ENCODE peak calls at places on chromosome 13, in five cellular contexts. One of them, this sample, is unnamed.

GRCh38 chr13:36555151-36555986 is 118.5 kb upstream of the SERTM1 start:
- DNase-seq in breast epithelium: no peak
- DNase-seq in A549: no peak
- DNase-seq in suprapubic skin: no peak
- DNase-seq in adrenal gland: no peak
- DNase-seq in this sample: no peak

GRCh38 chr13:102869948-102870676 is 24.3 kb downstream of the ERCC5 start:
- DNase-seq in breast epithelium: no peak
- DNase-seq in A549: no peak
- DNase-seq in suprapubic skin: no peak
- DNase-seq in adrenal gland: no peak
- DNase-seq in this sample: no peak

GRCh38 chr13:30255696-30256095 is 51.7 kb downstream of the KATNAL1 start:
- DNase-seq in breast epithelium: no peak
- DNase-seq in A549: no peak
- DNase-seq in suprapubic skin: no peak
- DNase-seq in adrenal gland: no peak
- DNase-seq in this sample: no peak

GRCh38 chr13:102033719-102034446 is 368.0 kb downstream of the FGF14 start:
- DNase-seq in breast epithelium: no peak
- DNase-seq in A549: no peak
- DNase-seq in suprapubic skin: no peak
- DNase-seq in adrenal gland: no peak
- DNase-seq in this sample: no peak

GRCh38 chr13:76975863-76976262 is 16.0 kb upstream of the CLN5 start:
- DNase-seq in breast epithelium: no peak
- DNase-seq in A549: no peak
- DNase-seq in suprapubic skin: no peak
- DNase-seq in adrenal gland: no peak
- DNase-seq in this sample: no peak

GRCh38 chr13:32267836-32268439 is 47.2 kb downstream of the ZAR1L start:
- DNase-seq in breast epithelium: no peak
- DNase-seq in A549: no peak
- DNase-seq in suprapubic skin: no peak
- DNase-seq in adrenal gland: no peak
- DNase-seq in this sample: no peak

GRCh38 chr13:33016414-33017409 is at the start of gene KL:
- DNase-seq in breast epithelium: no peak
- DNase-seq in A549: peak
- DNase-seq in suprapubic skin: peak
- DNase-seq in adrenal gland: peak
- DNase-seq in this sample: peak

GRCh38 chr13:49649244-49649962 is 21.1 kb downstream of the ARL11 start:
- DNase-seq in breast epithelium: no peak
- DNase-seq in A549: peak
- DNase-seq in suprapubic skin: no peak
- DNase-seq in adrenal gland: no peak
- DNase-seq in this sample: no peak

GRCh38 chr13:41034382-41034781 is 15.3 kb upstream of the ELF1 start:
- DNase-seq in breast epithelium: no peak
- DNase-seq in A549: no peak
- DNase-seq in suprapubic skin: no peak
- DNase-seq in adrenal gland: no peak
- DNase-seq in this sample: no peak

GRCh38 chr13:42574011-42574410 is at the start of gene TNFSF11:
- DNase-seq in breast epithelium: no peak
- DNase-seq in A549: no peak
- DNase-seq in suprapubic skin: no peak
- DNase-seq in adrenal gland: no peak
- DNase-seq in this sample: no peak

GRCh38 chr13:62320129-62320724 is 904.6 kb upstream of the PCDH20 start:
- DNase-seq in breast epithelium: no peak
- DNase-seq in A549: peak
- DNase-seq in suprapubic skin: no peak
- DNase-seq in adrenal gland: no peak
- DNase-seq in this sample: no peak
- TF ChIP-seq CTCF in breast epithelium: no peak
- TF ChIP-seq CTCF in A549: peak
- TF ChIP-seq CTCF in suprapubic skin: no peak
- TF ChIP-seq CTCF in adrenal gland: peak
- TF ChIP-seq CTCF in this sample: no peak

GRCh38 chr13:106153876-106154275 is 381.6 kb downstream of the EFNB2 start:
- DNase-seq in breast epithelium: no peak
- DNase-seq in A549: no peak
- DNase-seq in suprapubic skin: no peak
- DNase-seq in adrenal gland: no peak
- DNase-seq in this sample: no peak
- H3K4me3 ChIP-seq in breast epithelium: no peak
- H3K4me3 ChIP-seq in A549: no peak
- H3K4me3 ChIP-seq in suprapubic skin: no peak
- H3K4me3 ChIP-seq in adrenal gland: no peak
- H3K4me3 ChIP-seq in this sample: no peak

DNA sequence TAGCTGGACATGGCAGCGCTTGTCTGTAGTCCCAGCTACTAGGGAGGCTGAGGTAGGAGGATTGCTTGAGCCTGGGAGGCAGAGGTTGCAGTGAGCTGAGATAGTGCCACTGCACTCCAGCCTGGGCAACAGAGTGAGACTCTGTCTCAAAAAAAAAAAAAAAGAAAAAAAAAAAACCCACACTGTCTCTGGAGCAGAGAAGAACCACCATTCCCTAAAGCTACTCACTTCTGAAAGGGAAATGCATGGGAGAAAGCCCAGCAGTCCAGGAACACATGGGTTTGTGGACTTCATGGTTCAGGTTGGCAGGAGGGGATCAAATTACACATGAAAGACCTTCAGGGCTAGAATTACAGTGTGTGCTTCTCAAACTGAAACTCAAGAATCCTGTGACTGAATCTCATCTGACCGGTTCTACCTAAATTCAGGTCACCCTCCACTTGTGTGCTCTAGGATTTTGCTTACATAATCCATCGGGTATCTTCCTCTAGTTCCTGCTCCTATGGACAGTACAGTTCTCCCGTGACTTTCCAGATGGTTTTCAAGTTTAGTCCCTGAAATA is 30.2 kb upstream of the CPB2 start:
- DNase-seq in breast epithelium: no peak
- DNase-seq in A549: no peak
- DNase-seq in suprapubic skin: no peak
- DNase-seq in adrenal gland: no peak
- DNase-seq in this sample: no peak
- TF ChIP-seq POLR2A in breast epithelium: no peak
- TF ChIP-seq POLR2A in A549: no peak
- TF ChIP-seq POLR2A in suprapubic skin: no peak
- TF ChIP-seq POLR2A in adrenal gland: peak
- TF ChIP-seq POLR2A in this sample: no peak

GRCh38 chr13:20990910-20991525 is 70.4 kb downstream of the LATS2 start:
- DNase-seq in breast epithelium: no peak
- DNase-seq in A549: no peak
- DNase-seq in suprapubic skin: no peak
- DNase-seq in adrenal gland: no peak
- DNase-seq in this sample: peak
- TF ChIP-seq CTCF in breast epithelium: no peak
- TF ChIP-seq CTCF in A549: no peak
- TF ChIP-seq CTCF in suprapubic skin: no peak
- TF ChIP-seq CTCF in adrenal gland: no peak
- TF ChIP-seq CTCF in this sample: no peak

DNA sequence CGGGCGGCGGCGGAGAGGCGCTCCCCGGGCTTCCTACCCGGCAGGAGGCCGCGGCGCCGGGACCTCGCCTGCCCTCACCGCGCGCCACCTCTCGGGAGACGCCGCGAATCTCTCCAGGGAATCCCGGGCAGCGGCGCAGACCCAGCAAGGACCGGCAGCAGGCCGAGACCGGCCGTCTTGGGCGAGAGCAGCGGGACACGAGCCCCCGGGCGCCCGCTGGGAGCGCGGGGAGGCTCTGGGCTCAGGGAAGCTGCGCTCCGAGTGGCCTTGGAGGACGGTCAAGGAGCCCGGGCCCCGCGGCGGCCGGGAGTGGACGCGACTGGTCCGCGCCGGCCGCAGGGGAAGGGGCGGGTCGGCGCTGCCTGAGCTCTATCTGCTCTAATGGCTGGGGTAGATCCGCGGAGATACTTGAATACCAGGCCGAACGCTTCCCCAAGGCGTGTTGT is 14.7 kb downstream of the CDX2 start:
- DNase-seq in breast epithelium: no peak
- DNase-seq in A549: peak
- DNase-seq in suprapubic skin: no peak
- DNase-seq in adrenal gland: peak
- DNase-seq in this sample: no peak
- H3K4me3 ChIP-seq in breast epithelium: peak
- H3K4me3 ChIP-seq in A549: peak
- H3K4me3 ChIP-seq in suprapubic skin: peak
- H3K4me3 ChIP-seq in adrenal gland: peak
- H3K4me3 ChIP-seq in this sample: peak

DNA sequence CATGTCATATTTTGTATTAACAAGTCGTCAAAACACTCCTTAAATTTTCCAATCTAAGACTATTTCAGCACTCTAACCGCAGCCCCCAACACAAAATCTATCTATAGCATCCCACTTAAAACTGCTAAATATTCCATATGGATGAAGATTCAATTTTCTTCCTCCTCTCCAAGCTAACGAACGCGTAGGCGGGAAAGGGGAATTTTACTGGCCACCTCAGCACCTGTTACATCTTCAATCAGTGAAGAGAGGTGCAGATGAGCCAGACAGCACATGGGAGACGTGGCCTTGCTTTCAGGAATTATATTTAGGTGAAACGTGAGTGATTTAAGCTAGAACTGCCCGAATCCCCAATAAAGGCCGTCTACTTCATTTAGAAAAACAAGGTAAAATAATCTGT is 1.1 kb downstream of the RBM26 start:
- DNase-seq in breast epithelium: no peak
- DNase-seq in A549: no peak
- DNase-seq in suprapubic skin: no peak
- DNase-seq in adrenal gland: no peak
- DNase-seq in this sample: no peak
- TF ChIP-seq POLR2A in breast epithelium: no peak
- TF ChIP-seq POLR2A in A549: no peak
- TF ChIP-seq POLR2A in suprapubic skin: no peak
- TF ChIP-seq POLR2A in adrenal gland: no peak
- TF ChIP-seq POLR2A in this sample: no peak

DNA sequence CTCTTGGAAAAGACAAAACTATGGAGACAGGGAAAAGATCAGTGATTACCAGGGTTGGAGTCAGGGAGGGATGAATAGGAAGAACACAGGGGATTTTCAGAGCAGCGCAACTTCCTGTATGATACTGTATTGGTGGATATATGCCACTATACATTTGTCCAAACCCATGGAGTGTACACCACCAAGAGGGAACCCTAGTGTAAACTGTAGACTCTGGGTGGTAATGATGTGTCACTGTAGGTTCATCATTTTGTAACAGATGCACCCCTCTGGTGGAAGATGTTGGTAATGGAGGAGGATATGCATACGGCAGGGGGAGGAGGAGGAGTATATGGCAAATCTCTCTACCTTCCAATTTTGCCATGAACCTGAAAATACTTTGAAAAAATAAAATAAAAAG is 68.1 kb downstream of the UFM1 start:
- DNase-seq in breast epithelium: no peak
- DNase-seq in A549: peak
- DNase-seq in suprapubic skin: no peak
- DNase-seq in adrenal gland: no peak
- DNase-seq in this sample: no peak
- TF ChIP-seq CTCF in breast epithelium: no peak
- TF ChIP-seq CTCF in A549: no peak
- TF ChIP-seq CTCF in suprapubic skin: no peak
- TF ChIP-seq CTCF in adrenal gland: no peak
- TF ChIP-seq CTCF in this sample: no peak

DNA sequence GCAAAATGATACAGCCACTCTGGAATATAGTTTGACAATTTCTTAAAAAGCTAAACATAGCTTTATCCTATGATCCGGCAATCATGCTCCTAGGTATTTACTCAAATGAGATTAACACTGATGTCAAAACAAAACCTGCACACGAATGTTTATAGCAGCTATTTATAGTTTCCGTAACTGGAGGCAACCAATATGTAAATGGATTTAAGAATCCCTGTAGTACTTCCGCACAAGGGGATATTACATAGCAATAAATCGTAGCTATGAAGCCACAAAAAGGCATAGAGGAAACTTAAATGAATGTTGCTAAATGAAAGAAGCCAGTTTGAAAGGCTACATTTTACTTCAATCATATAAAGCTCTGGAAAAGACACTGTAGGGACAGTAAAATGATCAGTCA is 1892.9 kb upstream of the PCDH20 start:
- DNase-seq in breast epithelium: no peak
- DNase-seq in A549: no peak
- DNase-seq in suprapubic skin: no peak
- DNase-seq in adrenal gland: no peak
- DNase-seq in this sample: no peak
- H3K4me3 ChIP-seq in breast epithelium: no peak
- H3K4me3 ChIP-seq in A549: no peak
- H3K4me3 ChIP-seq in suprapubic skin: no peak
- H3K4me3 ChIP-seq in adrenal gland: no peak
- H3K4me3 ChIP-seq in this sample: no peak

DNA sequence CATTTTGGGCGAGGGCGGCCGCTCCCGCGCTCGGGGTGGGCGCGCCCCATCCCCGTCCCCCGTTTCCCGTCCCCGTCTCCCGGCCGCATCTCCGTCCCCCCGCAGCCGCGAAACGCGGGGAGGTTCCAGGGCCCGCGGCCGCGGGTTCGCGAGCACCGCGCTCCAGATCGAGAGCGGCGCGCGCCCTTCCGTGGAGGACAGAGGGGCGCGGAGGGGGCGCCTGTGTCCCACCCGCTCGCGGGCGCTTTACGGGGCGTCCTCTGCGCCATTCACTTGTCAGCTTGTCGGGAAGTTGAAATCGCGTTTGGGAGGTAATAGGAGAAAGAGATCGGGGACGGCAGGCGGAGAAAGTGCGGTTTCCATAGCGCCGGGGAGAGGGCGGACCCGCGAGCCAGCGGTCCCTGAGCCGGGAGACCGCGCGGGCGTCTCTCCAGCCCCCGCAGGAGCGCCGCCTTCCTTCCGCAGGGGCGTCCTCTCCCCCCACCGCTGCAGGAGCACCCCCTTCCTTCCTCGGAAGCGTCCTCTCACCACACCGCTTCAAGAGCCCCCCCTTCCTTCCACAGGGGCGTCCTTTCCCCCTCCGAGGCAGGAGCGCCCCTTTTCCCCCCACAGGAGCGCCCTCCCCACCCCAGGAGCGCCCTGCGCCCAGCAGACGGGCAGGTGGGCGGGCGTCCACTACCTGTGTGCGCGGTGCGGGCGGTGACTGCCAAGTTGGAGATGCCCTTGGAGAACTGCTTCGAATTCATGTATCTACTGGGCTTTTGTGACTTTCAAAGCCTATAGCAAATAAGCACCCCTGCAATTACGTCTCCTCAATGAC is 962 bp upstream of the IRS2 start:
- DNase-seq in breast epithelium: no peak
- DNase-seq in A549: no peak
- DNase-seq in suprapubic skin: peak
- DNase-seq in adrenal gland: peak
- DNase-seq in this sample: no peak
- TF ChIP-seq POLR2A in breast epithelium: no peak
- TF ChIP-seq POLR2A in A549: peak
- TF ChIP-seq POLR2A in suprapubic skin: no peak
- TF ChIP-seq POLR2A in adrenal gland: peak
- TF ChIP-seq POLR2A in this sample: no peak